ENCODE peak calls at places on chromosomes 6 and 20, in ten cellular contexts. M is neuronal stem cell, H is MM.1S, K is stomach, R is psoas muscle, N is uterus, V is keratinocyte, Y is left lung, I is GM23248, C is heart right ventricle. G is an unnamed sample. For H3K9me3, the result is how much of the 10 kb centered on the place peaks cover.

GRCh38 chr6:139580592-139581484 is 206.4 kb upstream of the CITED2 start:
- DNase-seq in Y (no peak), V (no peak), H (peak), C (no peak), I (no peak), R (no peak), M (no peak), K (no peak), N (no peak), G (no peak)

GRCh38 chr20:24650091-24650490 is 180.7 kb downstream of the SYNDIG1 start:
- DNase-seq in K (no peak), H (no peak), R (no peak), C (no peak), M (no peak), N (no peak), Y (no peak), V (no peak), I (peak), G (peak)

GRCh38 chr6:39610229-39610628 is 115.0 kb downstream of the KIF6 start:
- DNase-seq in C (no peak), H (no peak), N (no peak), M (no peak), V (no peak), Y (no peak), R (no peak), K (no peak), I (peak), G (no peak)

GRCh38 chr6:169808608-169808967 is 57.2 kb downstream of the ERMARD start:
- DNase-seq in M (no peak), I (no peak), K (no peak), R (no peak), V (no peak), N (no peak), Y (no peak), H (no peak), C (no peak), G (no peak)

GRCh38 chr6:157741889-157742615 is 81.0 kb upstream of the SNX9 start:
- DNase-seq in R (no peak), K (no peak), N (peak), I (no peak), M (no peak), H (no peak), Y (no peak), C (no peak), V (no peak), G (no peak)

GRCh38 chr20:16123623-16124022 is 449.6 kb downstream of the KIF16B start:
- DNase-seq in H (no peak), Y (no peak), V (no peak), R (no peak), N (no peak), K (no peak), C (no peak), M (no peak), I (peak), G (no peak)

GRCh38 chr6:17640477-17640917 is 40.4 kb downstream of the FAM8A1 start:
- DNase-seq in N (no peak), M (no peak), H (no peak), I (peak), K (no peak), C (no peak), V (no peak), Y (no peak), R (no peak), G (no peak)

GRCh38 chr6:123534264-123534663 is 102.5 kb downstream of the TRDN start:
- DNase-seq in N (no peak), R (no peak), Y (no peak), I (no peak), H (no peak), K (no peak), V (no peak), M (no peak), C (no peak), G (no peak)

GRCh38 chr6:22409487-22409886 is 112.7 kb upstream of the PRL start:
- DNase-seq in M (no peak), Y (no peak), H (no peak), N (no peak), C (no peak), V (no peak), K (no peak), I (no peak), R (no peak), G (no peak)
- H3K9me3 ChIP-seq in M (under half), Y (under half), H (under half), N (under half), C (under half), V (under half), K (under half), I (under half), R (under half), G (under half)

DNA sequence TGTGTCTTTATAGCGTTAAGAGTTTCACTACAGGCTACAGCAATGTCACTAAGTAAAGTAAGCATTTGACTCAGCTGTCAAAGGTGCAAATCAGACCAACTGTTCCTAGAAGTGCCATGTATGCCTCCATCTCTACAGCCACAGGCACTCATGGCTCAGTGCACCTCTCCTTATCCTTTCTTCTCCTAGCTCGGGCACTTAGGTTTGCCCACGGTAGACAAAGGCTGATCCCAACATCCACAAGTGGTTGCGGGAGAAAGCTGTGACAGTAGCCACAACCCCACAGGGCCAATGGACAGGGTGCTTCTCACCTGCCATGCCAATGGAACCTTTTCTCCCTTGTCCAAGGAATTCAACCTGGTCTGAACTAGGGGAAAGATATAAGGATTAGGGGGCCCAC is 228.5 kb upstream of the EXOC2 start:
- DNase-seq in V (no peak), Y (no peak), R (no peak), K (no peak), C (no peak), I (no peak), N (no peak), M (no peak), H (no peak), G (no peak)
- H3K9me3 ChIP-seq in V (under half), Y (under half), R (under half), K (under half), C (under half), I (under half), N (under half), M (under half), H (under half), G (under half)

GRCh38 chr6:159301277-159301676 is 132.1 kb downstream of the FNDC1 start:
- DNase-seq in I (no peak), V (no peak), M (no peak), K (no peak), Y (no peak), H (no peak), R (no peak), N (no peak), C (no peak), G (no peak)
- H3K9me3 ChIP-seq in I (under half), V (under half), M (under half), K (under half), Y (under half), H (under half), R (under half), N (under half), C (under half), G (under half)

DNA sequence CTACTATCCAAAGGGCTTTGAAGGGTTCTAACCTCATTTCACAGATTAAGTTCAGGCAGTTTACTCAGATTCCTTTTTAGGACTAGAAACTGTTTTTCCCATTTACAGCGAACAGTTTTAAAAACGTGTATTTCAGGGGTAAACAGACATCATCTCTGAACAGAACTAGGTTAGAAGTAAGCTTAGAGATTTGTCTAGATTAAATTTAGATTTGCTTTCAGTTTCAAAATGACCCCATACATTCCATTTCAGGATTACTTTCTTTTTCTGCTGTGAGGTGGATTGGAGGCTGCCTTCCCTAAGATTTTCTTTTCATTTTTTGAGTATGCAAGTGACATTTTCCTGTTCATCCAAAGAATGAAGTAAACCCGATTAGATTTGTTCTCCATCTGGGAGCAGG is 747.3 kb downstream of the KHDRBS2 start:
- DNase-seq in I (no peak), K (no peak), N (no peak), H (peak), V (no peak), C (no peak), M (no peak), Y (no peak), R (no peak), G (no peak)
- H3K9me3 ChIP-seq in I (under half), K (under half), N (under half), H (under half), V (under half), C (under half), M (under half), Y (under half), R (under half), G (under half)

GRCh38 chr6:79971195-79971594 is 23.8 kb upstream of the ELOVL4 start:
- DNase-seq in H (no peak), N (no peak), M (no peak), K (no peak), V (no peak), I (no peak), R (no peak), Y (no peak), C (no peak), G (no peak)
- H3K9me3 ChIP-seq in H (under half), N (under half), M (under half), K (under half), V (under half), I (under half), R (under half), Y (under half), C (under half), G (under half)

GRCh38 chr20:42267793-42268381 is 649.7 kb upstream of the CHD6 start:
- DNase-seq in H (no peak), C (no peak), V (no peak), R (no peak), I (no peak), M (no peak), N (no peak), K (no peak), Y (no peak), G (no peak)
- H3K9me3 ChIP-seq in H (under half), C (under half), V (under half), R (under half), I (under half), M (under half), N (under half), K (under half), Y (under half), G (under half)

GRCh38 chr6:42162812-42163211 is 10.4 kb upstream of the GUCA1A start:
- DNase-seq in Y (no peak), M (no peak), I (no peak), C (no peak), V (no peak), K (no peak), R (no peak), N (no peak), H (no peak), G (no peak)
- H3K9me3 ChIP-seq in Y (under half), M (under half), I (under half), C (under half), V (under half), K (under half), R (under half), N (under half), H (under half), G (under half)